ENCODE peak calls at places on chromosomes 4 and X, in eight cellular contexts. One of them, this sample, is unnamed.

GRCh38 chrX:31435592-31435991 is 363.8 kb upstream of the FTHL17 start:
- DNase-seq in mesenchymal stem cell: peak
- DNase-seq in HFFc6: no peak
- DNase-seq in activated gamma-delta T cell treated with Interleukin-2 at 50 U/mL for 16 hours: no peak
- DNase-seq in activated CD4-positive, CD25-positive, alpha-beta regulatory T cell: no peak
- DNase-seq in RPMI8226: no peak
- DNase-seq in stimulated activated CD4-positive, alpha-beta T cell treated with anti-CD3 and anti-CD28 coated beads, Interleukin-15, amount 100 ng/mL, for 1 hour: no peak
- DNase-seq in A172: no peak
- DNase-seq in this sample: peak

GRCh38 chr4:169312690-169313422 is 42.1 kb upstream of the SH3RF1 start:
- DNase-seq in activated CD4-positive, CD25-positive, alpha-beta regulatory T cell: no peak
- DNase-seq in mesenchymal stem cell: no peak
- DNase-seq in HFFc6: no peak
- DNase-seq in stimulated activated CD4-positive, alpha-beta T cell treated with anti-CD3 and anti-CD28 coated beads, Interleukin-15, amount 100 ng/mL, for 1 hour: no peak
- DNase-seq in activated gamma-delta T cell treated with Interleukin-2 at 50 U/mL for 16 hours: no peak
- DNase-seq in A172: no peak
- DNase-seq in RPMI8226: no peak
- DNase-seq in this sample: no peak

GRCh38 chr4:128590034-128590740 is 219.3 kb upstream of the JADE1 start:
- DNase-seq in stimulated activated CD4-positive, alpha-beta T cell treated with anti-CD3 and anti-CD28 coated beads, Interleukin-15, amount 100 ng/mL, for 1 hour: no peak
- DNase-seq in A172: no peak
- DNase-seq in RPMI8226: no peak
- DNase-seq in activated CD4-positive, CD25-positive, alpha-beta regulatory T cell: no peak
- DNase-seq in activated gamma-delta T cell treated with Interleukin-2 at 50 U/mL for 16 hours: no peak
- DNase-seq in mesenchymal stem cell: peak
- DNase-seq in HFFc6: no peak
- DNase-seq in this sample: no peak

GRCh38 chrX:23008431-23009099 is 8.8 kb downstream of the DDX53 start:
- DNase-seq in activated gamma-delta T cell treated with Interleukin-2 at 50 U/mL for 16 hours: no peak
- DNase-seq in A172: peak
- DNase-seq in mesenchymal stem cell: peak
- DNase-seq in activated CD4-positive, CD25-positive, alpha-beta regulatory T cell: no peak
- DNase-seq in HFFc6: peak
- DNase-seq in RPMI8226: peak
- DNase-seq in stimulated activated CD4-positive, alpha-beta T cell treated with anti-CD3 and anti-CD28 coated beads, Interleukin-15, amount 100 ng/mL, for 1 hour: no peak
- DNase-seq in this sample: peak

GRCh38 chr4:99504804-99505502 is 5.9 kb upstream of the C4orf17 start:
- DNase-seq in mesenchymal stem cell: no peak
- DNase-seq in HFFc6: no peak
- DNase-seq in RPMI8226: peak
- DNase-seq in A172: no peak
- DNase-seq in activated CD4-positive, CD25-positive, alpha-beta regulatory T cell: no peak
- DNase-seq in activated gamma-delta T cell treated with Interleukin-2 at 50 U/mL for 16 hours: no peak
- DNase-seq in stimulated activated CD4-positive, alpha-beta T cell treated with anti-CD3 and anti-CD28 coated beads, Interleukin-15, amount 100 ng/mL, for 1 hour: no peak
- DNase-seq in this sample: no peak

GRCh38 chr4:39820186-39820585 is 122.2 kb downstream of the UBE2K start:
- DNase-seq in RPMI8226: no peak
- DNase-seq in activated gamma-delta T cell treated with Interleukin-2 at 50 U/mL for 16 hours: no peak
- DNase-seq in HFFc6: no peak
- DNase-seq in A172: no peak
- DNase-seq in stimulated activated CD4-positive, alpha-beta T cell treated with anti-CD3 and anti-CD28 coated beads, Interleukin-15, amount 100 ng/mL, for 1 hour: no peak
- DNase-seq in mesenchymal stem cell: no peak
- DNase-seq in activated CD4-positive, CD25-positive, alpha-beta regulatory T cell: no peak
- DNase-seq in this sample: no peak

GRCh38 chr4:11954093-11954492 is 525.4 kb upstream of the HS3ST1 start:
- DNase-seq in mesenchymal stem cell: no peak
- DNase-seq in HFFc6: no peak
- DNase-seq in activated gamma-delta T cell treated with Interleukin-2 at 50 U/mL for 16 hours: no peak
- DNase-seq in A172: no peak
- DNase-seq in stimulated activated CD4-positive, alpha-beta T cell treated with anti-CD3 and anti-CD28 coated beads, Interleukin-15, amount 100 ng/mL, for 1 hour: no peak
- DNase-seq in activated CD4-positive, CD25-positive, alpha-beta regulatory T cell: no peak
- DNase-seq in RPMI8226: no peak
- DNase-seq in this sample: no peak

GRCh38 chr4:105215609-105216313 is 69.1 kb downstream of the TET2 start:
- DNase-seq in RPMI8226: no peak
- DNase-seq in activated gamma-delta T cell treated with Interleukin-2 at 50 U/mL for 16 hours: no peak
- DNase-seq in HFFc6: peak
- DNase-seq in mesenchymal stem cell: no peak
- DNase-seq in activated CD4-positive, CD25-positive, alpha-beta regulatory T cell: no peak
- DNase-seq in A172: peak
- DNase-seq in stimulated activated CD4-positive, alpha-beta T cell treated with anti-CD3 and anti-CD28 coated beads, Interleukin-15, amount 100 ng/mL, for 1 hour: no peak
- DNase-seq in this sample: no peak

GRCh38 chr4:8306511-8307021 is 37.0 kb downstream of the HTRA3 start:
- DNase-seq in stimulated activated CD4-positive, alpha-beta T cell treated with anti-CD3 and anti-CD28 coated beads, Interleukin-15, amount 100 ng/mL, for 1 hour: no peak
- DNase-seq in mesenchymal stem cell: no peak
- DNase-seq in activated gamma-delta T cell treated with Interleukin-2 at 50 U/mL for 16 hours: no peak
- DNase-seq in activated CD4-positive, CD25-positive, alpha-beta regulatory T cell: no peak
- DNase-seq in RPMI8226: no peak
- DNase-seq in A172: no peak
- DNase-seq in HFFc6: no peak
- DNase-seq in this sample: peak

GRCh38 chr4:3019471-3019870 is 54.9 kb downstream of the HTT-AS start:
- DNase-seq in A172: no peak
- DNase-seq in stimulated activated CD4-positive, alpha-beta T cell treated with anti-CD3 and anti-CD28 coated beads, Interleukin-15, amount 100 ng/mL, for 1 hour: no peak
- DNase-seq in activated CD4-positive, CD25-positive, alpha-beta regulatory T cell: no peak
- DNase-seq in activated gamma-delta T cell treated with Interleukin-2 at 50 U/mL for 16 hours: no peak
- DNase-seq in HFFc6: no peak
- DNase-seq in RPMI8226: no peak
- DNase-seq in mesenchymal stem cell: no peak
- DNase-seq in this sample: no peak

GRCh38 chr4:44493924-44494323 is 45.3 kb upstream of the KCTD8 start:
- DNase-seq in activated CD4-positive, CD25-positive, alpha-beta regulatory T cell: no peak
- DNase-seq in mesenchymal stem cell: peak
- DNase-seq in HFFc6: no peak
- DNase-seq in A172: peak
- DNase-seq in stimulated activated CD4-positive, alpha-beta T cell treated with anti-CD3 and anti-CD28 coated beads, Interleukin-15, amount 100 ng/mL, for 1 hour: no peak
- DNase-seq in RPMI8226: peak
- DNase-seq in activated gamma-delta T cell treated with Interleukin-2 at 50 U/mL for 16 hours: no peak
- DNase-seq in this sample: no peak

GRCh38 chr4:123418486-123418931 is 21.9 kb downstream of the SPRY1 start:
- DNase-seq in A172: peak
- DNase-seq in activated gamma-delta T cell treated with Interleukin-2 at 50 U/mL for 16 hours: no peak
- DNase-seq in RPMI8226: peak
- DNase-seq in stimulated activated CD4-positive, alpha-beta T cell treated with anti-CD3 and anti-CD28 coated beads, Interleukin-15, amount 100 ng/mL, for 1 hour: no peak
- DNase-seq in activated CD4-positive, CD25-positive, alpha-beta regulatory T cell: no peak
- DNase-seq in HFFc6: peak
- DNase-seq in mesenchymal stem cell: peak
- DNase-seq in this sample: peak

GRCh38 chr4:10205223-10205622 is 88.6 kb upstream of the WDR1 start:
- DNase-seq in RPMI8226: no peak
- DNase-seq in stimulated activated CD4-positive, alpha-beta T cell treated with anti-CD3 and anti-CD28 coated beads, Interleukin-15, amount 100 ng/mL, for 1 hour: no peak
- DNase-seq in mesenchymal stem cell: no peak
- DNase-seq in A172: no peak
- DNase-seq in activated gamma-delta T cell treated with Interleukin-2 at 50 U/mL for 16 hours: no peak
- DNase-seq in HFFc6: peak
- DNase-seq in activated CD4-positive, CD25-positive, alpha-beta regulatory T cell: no peak
- DNase-seq in this sample: no peak

GRCh38 chr4:109721033-109721432 is 8.8 kb downstream of the PLA2G12A start:
- DNase-seq in RPMI8226: no peak
- DNase-seq in HFFc6: no peak
- DNase-seq in A172: peak
- DNase-seq in mesenchymal stem cell: peak
- DNase-seq in activated CD4-positive, CD25-positive, alpha-beta regulatory T cell: no peak
- DNase-seq in activated gamma-delta T cell treated with Interleukin-2 at 50 U/mL for 16 hours: no peak
- DNase-seq in stimulated activated CD4-positive, alpha-beta T cell treated with anti-CD3 and anti-CD28 coated beads, Interleukin-15, amount 100 ng/mL, for 1 hour: no peak
- DNase-seq in this sample: no peak